ENCODE peak calls at places on chromosomes 11 and 22, in six cellular contexts. One of them, this sample, is unnamed.

GRCh38 chr11:63666874-63667273 is 4.3 kb downstream of the ATL3 start:
- DNase-seq in endodermal cell: peak; percentile 5
- DNase-seq in AG04450: peak; percentile 74
- DNase-seq in heart right ventricle: no peak
- DNase-seq in MM.1S: no peak
- DNase-seq in left ventricle myocardium inferior: no peak
- DNase-seq in this sample: no peak

GRCh38 chr11:69157156-69157821 is 1.6 kb downstream of the SMIM38 start:
- DNase-seq in endodermal cell: no peak
- DNase-seq in AG04450: no peak
- DNase-seq in heart right ventricle: peak; percentile 76
- DNase-seq in MM.1S: no peak
- DNase-seq in left ventricle myocardium inferior: peak; percentile 74
- DNase-seq in this sample: no peak

GRCh38 chr11:131855320-131855719 is 484.9 kb downstream of the NTM start:
- DNase-seq in endodermal cell: no peak
- DNase-seq in AG04450: no peak
- DNase-seq in heart right ventricle: no peak
- DNase-seq in MM.1S: no peak
- DNase-seq in left ventricle myocardium inferior: no peak
- DNase-seq in this sample: no peak

GRCh38 chr22:50169774-50170341 is 673 bp upstream of the PANX2 start:
- DNase-seq in endodermal cell: peak; percentile 78
- DNase-seq in AG04450: no peak
- DNase-seq in heart right ventricle: no peak
- DNase-seq in MM.1S: peak; percentile 44
- DNase-seq in left ventricle myocardium inferior: no peak
- DNase-seq in this sample: no peak

GRCh38 chr11:2100361-2101170 is 38.6 kb downstream of the IGF2 start:
- DNase-seq in endodermal cell: no peak
- DNase-seq in AG04450: no peak
- DNase-seq in heart right ventricle: peak; percentile 82
- DNase-seq in MM.1S: no peak
- DNase-seq in left ventricle myocardium inferior: peak; percentile 65
- DNase-seq in this sample: no peak

GRCh38 chr11:94731921-94732601 is 36.1 kb upstream of the AMOTL1 start:
- DNase-seq in endodermal cell: no peak
- DNase-seq in AG04450: peak; percentile 55
- DNase-seq in heart right ventricle: peak; percentile 31
- DNase-seq in MM.1S: no peak
- DNase-seq in left ventricle myocardium inferior: no peak
- DNase-seq in this sample: no peak

GRCh38 chr22:19510919-19511341 is 13.3 kb downstream of the CLDN5 start:
- DNase-seq in endodermal cell: no peak
- DNase-seq in AG04450: no peak
- DNase-seq in heart right ventricle: no peak
- DNase-seq in MM.1S: no peak
- DNase-seq in left ventricle myocardium inferior: no peak
- DNase-seq in this sample: no peak

GRCh38 chr22:44584256-44584902 is 86.3 kb upstream of the RTL6 start:
- DNase-seq in endodermal cell: peak; percentile 31
- DNase-seq in AG04450: no peak
- DNase-seq in heart right ventricle: no peak
- DNase-seq in MM.1S: no peak
- DNase-seq in left ventricle myocardium inferior: peak; percentile 40
- DNase-seq in this sample: no peak

GRCh38 chr22:50176850-50177536 is 6.5 kb downstream of the PANX2 start:
- DNase-seq in endodermal cell: no peak
- DNase-seq in AG04450: no peak
- DNase-seq in heart right ventricle: no peak
- DNase-seq in MM.1S: no peak
- DNase-seq in left ventricle myocardium inferior: no peak
- DNase-seq in this sample: no peak

GRCh38 chr22:45692549-45692948 is 20.9 kb downstream of the ATXN10 start:
- DNase-seq in endodermal cell: no peak
- DNase-seq in AG04450: no peak
- DNase-seq in heart right ventricle: no peak
- DNase-seq in MM.1S: no peak
- DNase-seq in left ventricle myocardium inferior: no peak
- DNase-seq in this sample: no peak

GRCh38 chr22:50518628-50519027 is 6.8 kb downstream of the SCO2 start:
- DNase-seq in endodermal cell: no peak
- DNase-seq in AG04450: no peak
- DNase-seq in heart right ventricle: no peak
- DNase-seq in MM.1S: no peak
- DNase-seq in left ventricle myocardium inferior: no peak
- DNase-seq in this sample: no peak

GRCh38 chr22:28799125-28799833 is 1.1 kb downstream of the XBP1 start:
- DNase-seq in endodermal cell: no peak
- DNase-seq in AG04450: peak; percentile 83
- DNase-seq in heart right ventricle: peak; percentile 35
- DNase-seq in MM.1S: peak; percentile 53
- DNase-seq in left ventricle myocardium inferior: no peak
- DNase-seq in this sample: no peak

GRCh38 chr11:11125618-11126017 is 227.4 kb downstream of the CSNK2A3 start:
- DNase-seq in endodermal cell: no peak
- DNase-seq in AG04450: no peak
- DNase-seq in heart right ventricle: no peak
- DNase-seq in MM.1S: peak; percentile 23
- DNase-seq in left ventricle myocardium inferior: no peak
- DNase-seq in this sample: no peak

GRCh38 chr11:1177771-1178090 is 20.0 kb downstream of the MUC5AC start:
- DNase-seq in endodermal cell: no peak
- DNase-seq in AG04450: no peak
- DNase-seq in heart right ventricle: no peak
- DNase-seq in MM.1S: no peak
- DNase-seq in left ventricle myocardium inferior: no peak
- DNase-seq in this sample: no peak

GRCh38 chr11:70415642-70416395 is 17.5 kb downstream of the CTTN start:
- DNase-seq in endodermal cell: no peak
- DNase-seq in AG04450: no peak
- DNase-seq in heart right ventricle: no peak
- DNase-seq in MM.1S: no peak
- DNase-seq in left ventricle myocardium inferior: no peak
- DNase-seq in this sample: no peak

DNA sequence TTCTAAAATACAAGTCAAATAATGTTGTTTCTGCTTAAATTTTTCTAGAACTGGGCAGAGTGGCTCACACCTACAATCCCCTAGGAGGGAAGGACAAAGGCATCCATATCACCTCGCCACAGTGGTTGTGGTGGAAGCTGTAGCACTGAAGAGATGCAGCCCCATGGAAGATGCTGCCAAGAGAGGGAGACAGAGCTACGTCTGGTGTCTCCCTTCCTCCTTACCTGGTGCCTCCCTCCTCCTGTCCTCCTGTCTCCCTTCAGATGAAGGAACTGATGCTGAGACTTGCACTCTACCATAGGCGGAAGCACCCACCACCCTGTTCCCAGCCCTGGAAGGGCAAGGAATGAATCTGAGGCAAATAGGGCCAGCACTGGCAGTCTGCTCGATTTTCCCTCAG is 22.3 kb downstream of the MMP27 start:
- DNase-seq in endodermal cell: peak; percentile 67
- DNase-seq in AG04450: no peak
- DNase-seq in heart right ventricle: no peak
- DNase-seq in MM.1S: no peak
- DNase-seq in left ventricle myocardium inferior: no peak
- DNase-seq in this sample: no peak
- TF ChIP-seq CTCF in endodermal cell: peak; percentile 61
- TF ChIP-seq CTCF in AG04450: peak; percentile 14
- TF ChIP-seq CTCF in heart right ventricle: no peak
- TF ChIP-seq CTCF in MM.1S: no peak
- TF ChIP-seq CTCF in left ventricle myocardium inferior: no peak
- TF ChIP-seq CTCF in this sample: no peak

GRCh38 chr22:39365406-39365782 is 15.6 kb downstream of the SYNGR1 start:
- DNase-seq in endodermal cell: no peak
- DNase-seq in AG04450: no peak
- DNase-seq in heart right ventricle: no peak
- DNase-seq in MM.1S: no peak
- DNase-seq in left ventricle myocardium inferior: no peak
- DNase-seq in this sample: no peak

GRCh38 chr22:39367040-39367439 is 17.2 kb downstream of the SYNGR1 start:
- DNase-seq in endodermal cell: no peak
- DNase-seq in AG04450: no peak
- DNase-seq in heart right ventricle: no peak
- DNase-seq in MM.1S: no peak
- DNase-seq in left ventricle myocardium inferior: no peak
- DNase-seq in this sample: no peak

GRCh38 chr22:39362932-39363331 is 13.1 kb downstream of the SYNGR1 start:
- DNase-seq in endodermal cell: no peak
- DNase-seq in AG04450: no peak
- DNase-seq in heart right ventricle: no peak
- DNase-seq in MM.1S: no peak
- DNase-seq in left ventricle myocardium inferior: no peak
- DNase-seq in this sample: no peak

GRCh38 chr22:39363751-39364484 is 14.1 kb downstream of the SYNGR1 start:
- DNase-seq in endodermal cell: no peak
- DNase-seq in AG04450: no peak
- DNase-seq in heart right ventricle: no peak
- DNase-seq in MM.1S: no peak
- DNase-seq in left ventricle myocardium inferior: no peak
- DNase-seq in this sample: no peak

GRCh38 chr22:39364646-39365405 is 15.0 kb downstream of the SYNGR1 start:
- DNase-seq in endodermal cell: no peak
- DNase-seq in AG04450: no peak
- DNase-seq in heart right ventricle: no peak
- DNase-seq in MM.1S: no peak
- DNase-seq in left ventricle myocardium inferior: no peak
- DNase-seq in this sample: no peak
- TF ChIP-seq CTCF in endodermal cell: no peak
- TF ChIP-seq CTCF in AG04450: no peak
- TF ChIP-seq CTCF in heart right ventricle: no peak
- TF ChIP-seq CTCF in MM.1S: no peak
- TF ChIP-seq CTCF in left ventricle myocardium inferior: peak; percentile 32
- TF ChIP-seq CTCF in this sample: no peak

GRCh38 chr11:101880208-101880607 is 34.6 kb upstream of the CEP126 start:
- DNase-seq in endodermal cell: no peak
- DNase-seq in AG04450: no peak
- DNase-seq in heart right ventricle: no peak
- DNase-seq in MM.1S: peak; percentile 42
- DNase-seq in left ventricle myocardium inferior: no peak
- DNase-seq in this sample: no peak
- TF ChIP-seq CTCF in endodermal cell: peak; percentile 73
- TF ChIP-seq CTCF in AG04450: peak; percentile 54
- TF ChIP-seq CTCF in heart right ventricle: no peak
- TF ChIP-seq CTCF in MM.1S: peak; percentile 43
- TF ChIP-seq CTCF in left ventricle myocardium inferior: no peak
- TF ChIP-seq CTCF in this sample: no peak

DNA sequence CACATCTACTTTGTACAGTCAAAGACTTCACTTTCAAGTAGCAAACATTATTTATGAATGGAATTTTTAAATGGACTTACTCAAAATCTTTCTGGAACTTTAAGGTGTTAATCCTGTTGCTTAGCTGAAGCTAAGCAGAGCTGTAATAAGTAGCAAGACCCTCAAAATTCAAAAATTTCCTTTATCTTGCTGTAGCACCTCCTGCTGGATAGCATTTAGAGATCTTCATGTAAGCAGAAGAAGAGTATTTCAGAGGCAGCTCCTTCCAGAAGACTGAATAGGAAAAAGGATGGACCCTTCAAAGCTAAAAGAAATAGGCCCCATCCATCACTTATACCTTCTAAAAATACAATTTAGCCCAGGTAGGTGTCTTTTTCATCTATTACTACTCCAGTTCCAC is 3.4 kb downstream of the PHF21A start:
- DNase-seq in endodermal cell: no peak
- DNase-seq in AG04450: no peak
- DNase-seq in heart right ventricle: no peak
- DNase-seq in MM.1S: no peak
- DNase-seq in left ventricle myocardium inferior: no peak
- DNase-seq in this sample: no peak
- TF ChIP-seq CTCF in endodermal cell: peak; percentile 61
- TF ChIP-seq CTCF in AG04450: peak; percentile 40
- TF ChIP-seq CTCF in heart right ventricle: no peak
- TF ChIP-seq CTCF in MM.1S: peak; percentile 49
- TF ChIP-seq CTCF in left ventricle myocardium inferior: peak; percentile 19
- TF ChIP-seq CTCF in this sample: no peak

GRCh38 chr11:67375320-67376021 is 2.1 kb upstream of the CLCF1 start:
- DNase-seq in endodermal cell: peak; percentile 85
- DNase-seq in AG04450: no peak
- DNase-seq in heart right ventricle: no peak
- DNase-seq in MM.1S: no peak
- DNase-seq in left ventricle myocardium inferior: no peak
- DNase-seq in this sample: no peak

GRCh38 chr11:67372232-67372992 is 986 bp downstream of the CLCF1 start:
- DNase-seq in endodermal cell: peak; percentile 79
- DNase-seq in AG04450: no peak
- DNase-seq in heart right ventricle: no peak
- DNase-seq in MM.1S: no peak
- DNase-seq in left ventricle myocardium inferior: no peak
- DNase-seq in this sample: no peak

GRCh38 chr11:67374571-67375276 is 1.3 kb upstream of the CLCF1 start:
- DNase-seq in endodermal cell: peak; percentile 65
- DNase-seq in AG04450: no peak
- DNase-seq in heart right ventricle: no peak
- DNase-seq in MM.1S: no peak
- DNase-seq in left ventricle myocardium inferior: no peak
- DNase-seq in this sample: no peak

GRCh38 chr11:67372993-67373915 is at the start of gene CLCF1:
- DNase-seq in endodermal cell: peak; percentile 88
- DNase-seq in AG04450: peak; percentile 63
- DNase-seq in heart right ventricle: peak; percentile 67
- DNase-seq in MM.1S: peak; percentile 75
- DNase-seq in left ventricle myocardium inferior: peak; percentile 69
- DNase-seq in this sample: peak; percentile 72

DNA sequence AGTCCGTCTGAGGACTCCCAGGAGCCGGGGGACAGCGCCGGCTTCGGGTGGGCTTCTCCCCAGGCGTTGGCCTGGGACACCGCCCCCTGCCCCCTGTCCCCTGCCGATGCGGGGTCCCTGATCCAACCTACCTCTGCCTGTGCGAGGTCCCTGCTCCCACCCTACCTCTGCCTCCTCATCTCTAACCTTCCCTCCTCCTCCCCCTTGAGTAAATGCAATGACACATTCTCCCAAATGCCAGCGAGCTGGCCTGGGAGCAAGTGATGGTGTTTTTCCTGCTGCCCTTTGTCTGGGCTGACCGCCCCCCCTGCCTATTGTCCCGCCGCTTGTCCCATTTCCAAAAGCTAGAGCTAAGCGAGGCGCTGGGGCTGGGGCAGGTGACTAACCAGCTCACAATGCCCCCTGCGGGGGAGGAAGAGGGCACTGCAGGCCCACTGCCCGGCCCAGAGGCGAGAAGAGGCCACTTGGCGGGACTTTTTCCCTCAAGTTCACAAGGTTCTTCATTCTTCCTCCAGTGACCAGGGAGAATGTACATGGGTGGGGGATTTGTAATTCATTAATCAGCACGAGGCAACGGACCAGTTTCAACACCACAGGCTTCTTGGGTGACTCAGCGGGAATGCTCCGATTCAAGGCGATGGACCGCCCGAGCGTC is 645 bp upstream of the CLCF1 start:
- DNase-seq in endodermal cell: peak; percentile 94
- DNase-seq in AG04450: peak; percentile 86
- DNase-seq in heart right ventricle: peak; percentile 77
- DNase-seq in MM.1S: peak; percentile 72
- DNase-seq in left ventricle myocardium inferior: peak; percentile 53
- DNase-seq in this sample: peak; percentile 63
- TF ChIP-seq CTCF in endodermal cell: peak; percentile 70
- TF ChIP-seq CTCF in AG04450: peak; percentile 34
- TF ChIP-seq CTCF in heart right ventricle: peak; percentile 20
- TF ChIP-seq CTCF in MM.1S: peak; percentile 73
- TF ChIP-seq CTCF in left ventricle myocardium inferior: peak; percentile 60
- TF ChIP-seq CTCF in this sample: no peak

GRCh38 chr11:83801799-83802198 is 515.6 kb upstream of the CCDC90B start:
- DNase-seq in endodermal cell: no peak
- DNase-seq in AG04450: no peak
- DNase-seq in heart right ventricle: no peak
- DNase-seq in MM.1S: peak; percentile 30
- DNase-seq in left ventricle myocardium inferior: no peak
- DNase-seq in this sample: no peak
- TF ChIP-seq CTCF in endodermal cell: peak; percentile 74
- TF ChIP-seq CTCF in AG04450: no peak
- TF ChIP-seq CTCF in heart right ventricle: no peak
- TF ChIP-seq CTCF in MM.1S: peak; percentile 21
- TF ChIP-seq CTCF in left ventricle myocardium inferior: no peak
- TF ChIP-seq CTCF in this sample: no peak